ENCODE peak calls at places on chromosomes 11 and 22, in four cellular contexts. S is GM12878, M is K562, N is HepG2. H is an unnamed sample.

GRCh38 chr11:79902493-79902892 is 461.7 kb upstream of the TENM4 start:
- DNase-seq in S (no peak), M (no peak), N (no peak), H (no peak)

GRCh38 chr11:2375341-2375853 is 1.7 kb upstream of the CD81 start:
- DNase-seq in S (no peak), M (no peak), N (peak; percentile 16), H (no peak)

GRCh38 chr22:50305658-50306566 is 1.5 kb downstream of the PLXNB2 start:
- DNase-seq in S (peak; percentile 36), M (peak; percentile 40), N (no peak), H (no peak)

GRCh38 chr22:28019881-28020861 is 101.1 kb upstream of the PITPNB start:
- DNase-seq in S (no peak), M (peak; percentile 77), N (peak; percentile 30), H (peak; percentile 89)

GRCh38 chr22:40728731-40729189 is 49.5 kb downstream of the MCHR1 start:
- DNase-seq in S (no peak), M (no peak), N (no peak), H (no peak)

GRCh38 chr11:26158251-26158650 is 173.7 kb upstream of the ANO3 start:
- DNase-seq in S (no peak), M (no peak), N (no peak), H (no peak)

GRCh38 chr22:25930710-25931353 is 188.8 kb downstream of the MYO18B start:
- DNase-seq in S (no peak), M (no peak), N (no peak), H (no peak)

GRCh38 chr11:48005878-48006277 is 25.5 kb downstream of the PTPRJ start:
- DNase-seq in S (no peak), M (no peak), N (no peak), H (peak; percentile 30)

GRCh38 chr11:65651339-65651588 is 11.5 kb downstream of the RELA start:
- DNase-seq in S (no peak), M (no peak), N (no peak), H (no peak)

GRCh38 chr22:37802310-37803194 is 5.2 kb upstream of the GCAT start:
- DNase-seq in S (no peak), M (peak; percentile 52), N (peak; percentile 54), H (peak; percentile 79)

GRCh38 chr11:78460468-78460867 is 42.8 kb upstream of the GAB2 start:
- DNase-seq in S (no peak), M (no peak), N (no peak), H (no peak)

GRCh38 chr22:44396021-44396726 is 83.4 kb upstream of the SHISAL1 start:
- DNase-seq in S (no peak), M (no peak), N (no peak), H (no peak)

GRCh38 chr11:75497788-75498404 is 27.8 kb downstream of the GDPD5 start:
- DNase-seq in S (no peak), M (no peak), N (no peak), H (no peak)

GRCh38 chr11:3165152-3165705 is at the start of gene OSBPL5:
- DNase-seq in S (no peak), M (peak; percentile 89), N (no peak), H (peak; percentile 38)

GRCh38 chr22:50732681-50733080 is 5.3 kb upstream of the ACR start:
- DNase-seq in S (no peak), M (no peak), N (no peak), H (no peak)

GRCh38 chr22:19739911-19740449 is 16.6 kb downstream of the GP1BB start:
- DNase-seq in S (no peak), M (no peak), N (no peak), H (no peak)

GRCh38 chr11:118343981-118344521 is at the start of gene CD3G:
- DNase-seq in S (no peak), M (no peak), N (no peak), H (no peak)

GRCh38 chr11:93983542-93984204 is 37.5 kb upstream of the HEPHL1 start:
- DNase-seq in S (no peak), M (no peak), N (no peak), H (no peak)

GRCh38 chr11:93988455-93988854 is 32.7 kb upstream of the HEPHL1 start:
- DNase-seq in S (no peak), M (no peak), N (no peak), H (no peak)

GRCh38 chr11:93988912-93989311 is 32.2 kb upstream of the HEPHL1 start:
- DNase-seq in S (no peak), M (no peak), N (no peak), H (no peak)

GRCh38 chr11:93986716-93987115 is 34.4 kb upstream of the HEPHL1 start:
- DNase-seq in S (no peak), M (no peak), N (no peak), H (no peak)

DNA sequence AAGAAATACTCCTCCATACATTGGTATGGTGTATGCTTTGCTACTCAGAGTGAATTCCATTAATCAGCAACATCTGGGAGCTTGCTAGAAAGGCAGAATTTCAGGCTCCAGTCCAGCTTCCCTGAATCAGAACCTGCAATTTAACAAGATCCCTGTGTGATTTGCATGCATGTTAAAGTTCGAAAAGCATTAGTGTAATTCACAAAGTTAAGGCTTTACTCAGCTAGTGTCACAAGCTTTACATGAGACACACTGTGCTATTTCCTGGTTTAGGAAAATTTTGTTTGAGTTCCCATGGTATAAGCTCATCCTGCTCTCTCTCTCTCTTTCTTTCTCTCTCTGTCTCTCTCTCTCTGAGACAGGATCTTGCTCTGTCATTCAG is 37.0 kb upstream of the HEPHL1 start:
- DNase-seq in S (no peak), M (no peak), N (no peak), H (no peak)
- TF ChIP-seq CREM in S (no peak), M (no peak), N (no peak), H (no peak)

GRCh38 chr11:1103401-1104360 is 29.0 kb downstream of the MUC2 start:
- DNase-seq in S (no peak), M (no peak), N (no peak), H (no peak)
- TF ChIP-seq TCF7 in S (no peak), M (no peak), N (no peak), H (no peak)

GRCh38 chr11:70610561-70610960 is 212.2 kb downstream of the CTTN start:
- DNase-seq in S (no peak), M (no peak), N (no peak), H (no peak)

GRCh38 chr11:70611166-70611565 is 212.8 kb downstream of the CTTN start:
- DNase-seq in S (no peak), M (no peak), N (no peak), H (no peak)

GRCh38 chr11:70614034-70614681 is 215.8 kb downstream of the CTTN start:
- DNase-seq in S (no peak), M (no peak), N (peak; percentile 49), H (no peak)

GRCh38 chr11:70611890-70612289 is 213.6 kb downstream of the CTTN start:
- DNase-seq in S (no peak), M (no peak), N (no peak), H (no peak)

GRCh38 chr11:70612459-70613141 is 214.3 kb downstream of the CTTN start:
- DNase-seq in S (no peak), M (no peak), N (no peak), H (no peak)
- TF ChIP-seq CREM in S (no peak), M (no peak), N (no peak), H (no peak)

GRCh38 chr22:45995405-45996101 is 18.6 kb upstream of the WNT7B start:
- DNase-seq in S (no peak), M (no peak), N (no peak), H (no peak)

GRCh38 chr22:45992737-45993136 is 15.8 kb upstream of the WNT7B start:
- DNase-seq in S (no peak), M (no peak), N (no peak), H (no peak)

GRCh38 chr22:45993143-45993692 is 16.3 kb upstream of the WNT7B start:
- DNase-seq in S (no peak), M (no peak), N (no peak), H (no peak)

GRCh38 chr22:45994516-45995404 is 17.8 kb upstream of the WNT7B start:
- DNase-seq in S (no peak), M (peak; percentile 71), N (no peak), H (peak; percentile 95)

GRCh38 chr22:45993841-45994240 is 16.9 kb upstream of the WNT7B start:
- DNase-seq in S (no peak), M (no peak), N (no peak), H (no peak)
- TF ChIP-seq TCF7 in S (no peak), M (no peak), N (no peak), H (no peak)

GRCh38 chr11:62221498-62221897 is 13.0 kb downstream of the SCGB2A1 start:
- DNase-seq in S (no peak), M (no peak), N (no peak), H (no peak)

GRCh38 chr11:62217191-62217748 is 8.8 kb downstream of the SCGB2A1 start:
- DNase-seq in S (no peak), M (no peak), N (peak; percentile 19), H (no peak)

DNA sequence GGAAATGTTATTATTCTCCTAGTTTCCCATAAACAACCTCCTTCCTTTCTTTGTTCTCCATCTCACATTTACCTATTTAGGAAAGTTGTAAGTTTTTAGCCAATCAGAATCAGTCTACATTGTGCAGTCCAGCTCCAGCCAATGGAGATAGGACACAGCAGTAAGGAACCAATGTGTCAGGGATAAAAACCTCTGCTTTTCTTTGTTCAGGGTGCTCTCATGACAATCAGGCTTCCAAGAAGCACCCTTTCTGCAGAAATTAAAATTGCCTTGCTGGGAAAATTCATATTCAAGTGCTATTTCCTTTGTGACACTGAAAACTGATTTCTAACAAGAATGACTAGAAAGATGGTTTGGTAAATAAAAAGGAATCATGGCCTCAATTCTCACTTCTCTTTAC is 14.6 kb downstream of the SCGB2A1 start:
- DNase-seq in S (no peak), M (no peak), N (no peak), H (no peak)
- TF ChIP-seq CREM in S (no peak), M (no peak), N (no peak), H (no peak)